ENCODE peak calls at places on chromosomes 5 and 9, in nine cellular contexts. W, B, D, S, U, A, G, L and R are unnamed samples.

GRCh38 chr9:131264231-131264630 is 12.1 kb downstream of the FAM78A start:
- DNase-seq in G (peak; percentile 39), S (no peak), L (no peak), D (no peak), U (no peak), W (no peak), A (no peak), B (no peak), R (no peak)

GRCh38 chr9:127557466-127557869 is 54.6 kb upstream of the STXBP1 start:
- DNase-seq in S (no peak), W (no peak), B (peak; percentile 46), A (peak; percentile 13), D (no peak), U (peak; percentile 58), G (no peak), L (peak; percentile 57), R (no peak)

GRCh38 chr5:115351356-115352195 is 55.1 kb upstream of the CCDC112 start:
- DNase-seq in W (peak; percentile 78), S (no peak), A (no peak), L (peak; percentile 72), D (no peak), U (no peak), B (no peak), G (no peak), R (peak; percentile 38)

GRCh38 chr5:6106756-6107155 is 271.6 kb downstream of the MED10 start:
- DNase-seq in D (no peak), G (no peak), U (no peak), A (no peak), S (no peak), B (no peak), W (no peak), L (no peak), R (no peak)

GRCh38 chr5:107997338-107997979 is 326.7 kb upstream of the EFNA5 start:
- DNase-seq in A (no peak), B (no peak), G (no peak), L (peak; percentile 74), D (no peak), W (peak; percentile 14), S (no peak), U (no peak), R (no peak)

GRCh38 chr5:138582959-138583358 is 7.8 kb upstream of the HSPA9 start:
- DNase-seq in G (no peak), W (no peak), S (no peak), L (no peak), U (no peak), B (no peak), A (no peak), D (no peak), R (no peak)

GRCh38 chr5:57841671-57842375 is 359.2 kb upstream of the ACTBL2 start:
- DNase-seq in S (no peak), W (peak; percentile 97), A (no peak), G (no peak), U (peak; percentile 18), D (no peak), L (peak; percentile 95), B (no peak), R (peak; percentile 97)

GRCh38 chr5:55517804-55518203 is 17.0 kb downstream of the PLPP1 start:
- DNase-seq in G (no peak), B (no peak), W (peak; percentile 9), L (no peak), A (no peak), D (peak; percentile 50), U (no peak), S (no peak), R (no peak)

GRCh38 chr5:115842089-115842881 is 550 bp downstream of the AP3S1 start:
- DNase-seq in L (peak; percentile 20), D (peak; percentile 46), U (peak; percentile 92), B (no peak), A (no peak), S (no peak), G (peak; percentile 25), W (no peak), R (peak; percentile 69)

GRCh38 chr5:55149396-55149795 is 10.6 kb upstream of the GPX8 start:
- DNase-seq in W (no peak), S (no peak), L (no peak), A (no peak), B (no peak), U (no peak), D (no peak), G (no peak), R (no peak)

GRCh38 chr5:7897014-7897600 is 28.2 kb downstream of the MTRR start:
- DNase-seq in W (peak; percentile 43), U (peak; percentile 10), D (peak; percentile 45), S (no peak), G (peak; percentile 28), A (no peak), L (peak; percentile 60), B (no peak), R (peak; percentile 74)

GRCh38 chr5:6801236-6801635 is 88.0 kb downstream of the TENT4A start:
- DNase-seq in G (no peak), B (no peak), W (no peak), A (no peak), S (no peak), L (no peak), U (no peak), D (no peak), R (no peak)

GRCh38 chr9:16039103-16039987 is 486.5 kb downstream of the CCDC171 start:
- DNase-seq in G (no peak), L (peak; percentile 68), B (no peak), A (no peak), D (peak; percentile 58), S (no peak), U (peak; percentile 57), W (no peak), R (no peak)

GRCh38 chr5:38453506-38453905 is 102.9 kb downstream of the LIFR start:
- DNase-seq in A (peak; percentile 48), G (peak; percentile 29), B (no peak), D (no peak), U (no peak), L (peak; percentile 25), W (no peak), S (no peak), R (no peak)

GRCh38 chr5:69404659-69405330 is 10.1 kb upstream of the MARVELD2 start:
- DNase-seq in L (no peak), A (no peak), G (no peak), U (no peak), W (no peak), S (no peak), B (no peak), D (no peak), R (no peak)

GRCh38 chr9:69379250-69379982 is 54.4 kb downstream of the ENTREP1 start:
- DNase-seq in W (peak; percentile 69), G (no peak), A (no peak), B (no peak), S (no peak), L (peak; percentile 55), D (no peak), U (no peak), R (peak; percentile 27)

GRCh38 chr5:39775458-39776365 is 350.9 kb upstream of the DAB2 start:
- DNase-seq in S (no peak), U (no peak), A (no peak), G (no peak), B (no peak), L (peak; percentile 85), D (no peak), W (peak; percentile 95), R (peak; percentile 23)

GRCh38 chr5:172453986-172454354 is 355 bp downstream of the SH3PXD2B start:
- DNase-seq in W (peak; percentile 22), G (no peak), S (no peak), L (peak; percentile 41), U (no peak), A (no peak), B (no peak), D (no peak), R (peak; percentile 12)

GRCh38 chr9:26687421-26687820 is 205.2 kb downstream of the CAAP1 start:
- DNase-seq in U (peak; percentile 37), A (no peak), S (no peak), L (no peak), D (no peak), B (no peak), G (no peak), W (no peak), R (no peak)

GRCh38 chr5:90548069-90548593 is 10.5 kb upstream of the ADGRV1 start:
- DNase-seq in U (peak; percentile 16), W (no peak), L (no peak), G (no peak), D (no peak), A (no peak), S (peak; percentile 75), B (peak; percentile 81), R (no peak)

GRCh38 chr5:10077721-10078551 is 171.8 kb downstream of the ATPSCKMT start:
- DNase-seq in B (no peak), S (no peak), U (peak; percentile 28), D (no peak), W (no peak), L (peak; percentile 17), A (no peak), G (no peak), R (no peak)

GRCh38 chr9:89000281-89000875 is 9.1 kb downstream of the S1PR3 start:
- DNase-seq in D (peak; percentile 44), U (no peak), A (no peak), B (no peak), W (no peak), S (no peak), G (no peak), L (no peak), R (no peak)

GRCh38 chr5:75234251-75234650 is 2.4 kb downstream of the ANKRD31 start:
- DNase-seq in W (no peak), G (no peak), A (no peak), U (no peak), L (no peak), S (no peak), D (no peak), B (no peak), R (no peak)

GRCh38 chr5:132684922-132685720 is 11.3 kb downstream of the IL4 start:
- DNase-seq in A (no peak), L (no peak), B (no peak), G (no peak), U (no peak), D (no peak), W (no peak), S (no peak), R (no peak)

GRCh38 chr9:136902259-136902821 is 16.0 kb downstream of the TRAF2 start:
- DNase-seq in U (no peak), L (peak; percentile 32), G (peak; percentile 91), S (no peak), D (peak; percentile 73), W (peak; percentile 86), B (peak; percentile 86), A (peak; percentile 58), R (peak; percentile 75)

GRCh38 chr5:77087484-77088291 is 603 bp upstream of the ZBED3 start:
- DNase-seq in B (peak; percentile 78), A (no peak), S (no peak), D (peak; percentile 18), G (no peak), U (peak; percentile 3), W (no peak), L (peak; percentile 82), R (peak; percentile 55)

GRCh38 chr5:87770601-87771121 is 357.9 kb upstream of the CCNH start:
- DNase-seq in U (no peak), B (no peak), D (no peak), W (no peak), L (no peak), G (no peak), S (no peak), A (no peak), R (no peak)

GRCh38 chr5:92653730-92654461 is 927.1 kb downstream of the NR2F1-AS1 start:
- DNase-seq in S (no peak), G (no peak), L (no peak), W (no peak), B (no peak), U (no peak), D (no peak), A (no peak), R (no peak)

GRCh38 chr5:88677943-88678779 is 204.8 kb downstream of the MEF2C start:
- DNase-seq in D (no peak), L (peak; percentile 37), G (no peak), S (no peak), U (no peak), A (no peak), W (no peak), B (no peak), R (no peak)

GRCh38 chr5:131475416-131476045 is 159.5 kb downstream of the RAPGEF6 start:
- DNase-seq in S (no peak), A (no peak), U (no peak), D (no peak), L (peak; percentile 33), G (no peak), W (peak; percentile 34), B (no peak), R (no peak)

GRCh38 chr9:86350006-86350755 is 4.0 kb downstream of the TUT7 start:
- DNase-seq in D (no peak), L (no peak), B (no peak), G (no peak), W (no peak), A (no peak), S (no peak), U (no peak), R (no peak)